ENCODE peak calls at places on chromosome 4, in four cellular contexts. Q is IMR-90, V is hepatocyte, B is NB4. U is an unnamed sample.

GRCh38 chr4:11505225-11505971 is 76.7 kb upstream of the HS3ST1 start:
- DNase-seq in Q (no peak), B (peak), V (peak), U (peak)

GRCh38 chr4:11741190-11741652 is 312.5 kb upstream of the HS3ST1 start:
- DNase-seq in V (no peak), B (no peak), Q (peak), U (no peak)

GRCh38 chr4:19982556-19982955 is 269.1 kb upstream of the SLIT2 start:
- DNase-seq in V (no peak), B (no peak), Q (peak), U (no peak)

GRCh38 chr4:81470456-81471327 is 1.0 kb downstream of the RASGEF1B start:
- DNase-seq in V (peak), B (peak), Q (no peak), U (no peak)

GRCh38 chr4:119725688-119726330 is 97.2 kb upstream of the PDE5A start:
- DNase-seq in Q (peak), B (no peak), V (peak), U (no peak)

GRCh38 chr4:3877236-3877635 is 111.1 kb downstream of the ADRA2C start:
- DNase-seq in V (no peak), Q (no peak), B (no peak), U (no peak)

GRCh38 chr4:165204462-165204830 is 2.9 kb upstream of the KLHL2 start:
- DNase-seq in V (no peak), Q (peak), B (peak), U (no peak)

GRCh38 chr4:721261-722171 is 15.9 kb downstream of the PCGF3 start:
- DNase-seq in B (no peak), V (no peak), Q (no peak), U (no peak)

GRCh38 chr4:87848622-87849351 is 16.0 kb downstream of the MEPE start:
- DNase-seq in Q (peak), V (peak), B (peak), U (peak)

GRCh38 chr4:113756005-113756410 is 5.5 kb downstream of the CAMK2D start:
- DNase-seq in Q (peak), V (no peak), B (no peak), U (no peak)

GRCh38 chr4:88623097-88623496 is 30.8 kb downstream of the HERC3 start:
- DNase-seq in V (peak), Q (peak), B (peak), U (no peak)

GRCh38 chr4:141375855-141376254 is 155.2 kb downstream of the ZNF330 start:
- DNase-seq in B (no peak), Q (peak), V (peak), U (peak)

GRCh38 chr4:55318135-55318534 is 27.9 kb upstream of the SRD5A3 start:
- DNase-seq in V (no peak), Q (no peak), B (no peak), U (no peak)

GRCh38 chr4:150510176-150510875 is 71.6 kb upstream of the MAB21L2 start:
- DNase-seq in B (no peak), Q (peak), V (no peak), U (no peak)

GRCh38 chr4:14180166-14180565 is 552.6 kb upstream of the BOD1L1 start:
- DNase-seq in V (no peak), B (no peak), Q (no peak), U (no peak)

GRCh38 chr4:86594559-86595425 is 677 bp downstream of the PTPN13 start:
- DNase-seq in V (peak), Q (peak), B (peak), U (no peak)

GRCh38 chr4:117455088-117455487 is 369.7 kb upstream of the TRAM1L1 start:
- DNase-seq in Q (no peak), B (no peak), V (no peak), U (no peak)

GRCh38 chr4:71209161-71209560 is 129.7 kb upstream of the SLC4A4 start:
- DNase-seq in V (no peak), B (no peak), Q (peak), U (no peak)

GRCh38 chr4:112735474-112735951 is 98.6 kb downstream of the LARP7 start:
- DNase-seq in B (no peak), V (no peak), Q (no peak), U (no peak)

GRCh38 chr4:52877694-52878093 is 15.6 kb downstream of the RASL11B start:
- DNase-seq in B (no peak), V (no peak), Q (peak), U (no peak)

GRCh38 chr4:110840221-110840654 is 217.4 kb upstream of the PITX2 start:
- DNase-seq in B (no peak), Q (peak), V (no peak), U (no peak)

GRCh38 chr4:165096776-165097175 is 15.9 kb downstream of the TMEM192 start:
- DNase-seq in B (peak), V (peak), Q (peak), U (no peak)

GRCh38 chr4:184387351-184387750 is 87.0 kb downstream of the IRF2 start:
- DNase-seq in Q (no peak), B (no peak), V (no peak), U (no peak)

GRCh38 chr4:78552398-78553396 is 1.1 kb downstream of the ANXA3 start:
- DNase-seq in B (peak), Q (no peak), V (peak), U (no peak)
- H3K4me3 ChIP-seq in B (no peak), Q (no peak), V (peak), U (no peak)

GRCh38 chr4:138555584-138555983 is 313.4 kb upstream of the SLC7A11 start:
- DNase-seq in Q (no peak), V (peak), B (peak), U (no peak)
- TF ChIP-seq CTCF in Q (no peak), V (peak), B (peak), U (peak)

DNA sequence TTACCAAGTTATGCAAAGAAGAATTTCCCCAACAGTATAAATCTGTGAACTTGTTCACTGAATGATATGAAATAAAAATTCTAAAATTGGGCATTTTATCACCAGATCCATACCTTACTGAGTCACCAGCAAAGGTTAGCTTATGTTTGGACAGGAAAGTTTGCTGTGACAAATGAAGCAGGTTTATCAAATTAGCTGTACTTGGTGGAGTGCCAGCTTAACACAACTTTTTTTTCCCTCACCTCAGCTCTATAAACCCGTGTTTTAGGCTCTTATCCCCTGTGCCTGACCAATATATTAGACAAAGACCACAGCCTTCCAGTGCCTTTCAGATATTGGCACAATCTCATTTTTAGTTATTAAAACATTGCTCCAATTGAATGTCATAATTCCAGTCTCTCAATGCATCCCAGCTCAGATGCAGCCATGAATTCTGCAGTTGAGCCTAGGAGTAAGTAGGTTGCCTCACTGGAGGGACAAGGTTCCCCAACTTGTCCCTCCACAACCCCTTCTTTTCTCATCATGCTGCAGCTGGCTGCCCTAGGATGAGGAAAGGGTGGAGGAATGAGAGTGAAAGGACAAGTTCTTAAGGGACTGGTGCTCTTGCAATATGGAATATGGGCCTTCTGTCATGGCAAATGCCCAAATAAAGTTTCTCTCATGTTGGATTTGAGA is 27.0 kb upstream of the PDGFC start:
- DNase-seq in B (no peak), V (no peak), Q (no peak), U (no peak)
- H3K4me3 ChIP-seq in B (no peak), V (no peak), Q (no peak), U (no peak)

GRCh38 chr4:77432702-77433101 is 172.9 kb upstream of the CXCL13 start:
- DNase-seq in V (no peak), B (peak), Q (no peak), U (no peak)
- TF ChIP-seq CTCF in V (peak), B (peak), Q (no peak), U (peak)

GRCh38 chr4:173535932-173536331 is 5.9 kb upstream of the HAND2 start:
- DNase-seq in B (no peak), Q (no peak), V (no peak), U (no peak)
- H3K4me3 ChIP-seq in B (no peak), Q (no peak), V (no peak), U (no peak)

GRCh38 chr4:57018930-57019329 is 40.2 kb downstream of the POLR2B start:
- DNase-seq in B (no peak), V (no peak), Q (peak), U (no peak)
- TF ChIP-seq CTCF in B (no peak), V (peak), Q (peak), U (no peak)